ENCODE peak calls at places on chromosomes 16 and 17, in seven cellular contexts. M is CD8-positive, alpha-beta T cell; G is AG04450; A is thoracic aorta; K is CD8-positive, alpha-beta memory T cell; V is GM12865; S is lower lobe of right lung. J is an unnamed sample.

GRCh38 chr17:66665194-66665593 is 169.7 kb upstream of the CACNG5 start:
- DNase-seq in M (no peak), G (no peak), A (no peak), K (no peak), V (no peak), S (no peak), J (no peak)

GRCh38 chr17:48211011-48211410 is 103.4 kb downstream of the SNX11 start:
- DNase-seq in M (no peak), G (no peak), A (no peak), K (no peak), V (no peak), S (no peak), J (no peak)

GRCh38 chr16:88002211-88002610 is 51.0 kb downstream of the BANP start:
- DNase-seq in M (no peak), G (no peak), A (no peak), K (no peak), V (no peak), S (no peak), J (no peak)

GRCh38 chr16:84724619-84725307 is 25.0 kb downstream of the USP10 start:
- DNase-seq in M (no peak), G (no peak), A (no peak), K (no peak), V (peak), S (no peak), J (peak)

GRCh38 chr16:84308120-84308519 is 13.4 kb downstream of the WFDC1 start:
- DNase-seq in M (no peak), G (peak), A (no peak), K (no peak), V (peak), S (peak), J (peak)

GRCh38 chr17:31320231-31320630 is 1.2 kb downstream of the EVI2A start:
- DNase-seq in M (no peak), G (no peak), A (no peak), K (peak), V (peak), S (no peak), J (peak)

GRCh38 chr16:65123846-65124513 is 2.1 kb upstream of the CDH11 start:
- DNase-seq in M (no peak), G (no peak), A (no peak), K (no peak), V (peak), S (no peak), J (no peak)

GRCh38 chr16:368388-369158 is 1.8 kb downstream of the MRPL28 start:
- DNase-seq in M (no peak), G (no peak), A (no peak), K (no peak), V (no peak), S (no peak), J (no peak)

GRCh38 chr17:31391496-31391949 is at the start of gene RAB11FIP4:
- DNase-seq in M (no peak), G (no peak), A (no peak), K (peak), V (no peak), S (no peak), J (no peak)

GRCh38 chr16:53664724-53665345 is 38.8 kb downstream of the RPGRIP1L start:
- DNase-seq in M (no peak), G (peak), A (no peak), K (no peak), V (peak), S (no peak), J (no peak)

GRCh38 chr17:1641065-1641403 is 4.5 kb downstream of the SCARF1 start:
- DNase-seq in M (no peak), G (no peak), A (no peak), K (no peak), V (no peak), S (no peak), J (no peak)

GRCh38 chr17:44915321-44915726 is at the start of gene GFAP:
- DNase-seq in M (no peak), G (no peak), A (no peak), K (no peak), V (no peak), S (peak), J (no peak)

GRCh38 chr17:77011173-77012011 is 129.4 kb upstream of the SEC14L1 start:
- DNase-seq in M (peak), G (no peak), A (no peak), K (peak), V (peak), S (peak), J (no peak)

GRCh38 chr16:52515068-52515671 is 31.8 kb downstream of the TOX3 start:
- DNase-seq in M (no peak), G (no peak), A (no peak), K (no peak), V (no peak), S (no peak), J (no peak)

GRCh38 chr17:47063475-47063874 is 84.4 kb upstream of the RPRML start:
- DNase-seq in M (no peak), G (no peak), A (no peak), K (no peak), V (no peak), S (no peak), J (no peak)

GRCh38 chr17:35554668-35555067 is 6.0 kb downstream of the SLFN14 start:
- DNase-seq in M (no peak), G (no peak), A (no peak), K (no peak), V (peak), S (no peak), J (no peak)

GRCh38 chr17:5668557-5669138 is 84.3 kb upstream of the NLRP1 start:
- DNase-seq in M (no peak), G (no peak), A (no peak), K (no peak), V (no peak), S (no peak), J (no peak)

GRCh38 chr17:8287651-8288335 is 677 bp upstream of the RANGRF start:
- DNase-seq in M (no peak), G (no peak), A (no peak), K (no peak), V (no peak), S (peak), J (no peak)

GRCh38 chr17:19645608-19646250 is 2.8 kb upstream of the ALDH3A2 start:
- DNase-seq in M (peak), G (no peak), A (no peak), K (peak), V (peak), S (peak), J (peak)

GRCh38 chr16:600781-601180 is 10.9 kb downstream of the RAB40C start:
- DNase-seq in M (no peak), G (no peak), A (no peak), K (no peak), V (no peak), S (no peak), J (peak)

GRCh38 chr17:75032896-75033294 is 13.9 kb downstream of the ATP5PD start:
- DNase-seq in M (no peak), G (no peak), A (no peak), K (no peak), V (no peak), S (no peak), J (no peak)

DNA sequence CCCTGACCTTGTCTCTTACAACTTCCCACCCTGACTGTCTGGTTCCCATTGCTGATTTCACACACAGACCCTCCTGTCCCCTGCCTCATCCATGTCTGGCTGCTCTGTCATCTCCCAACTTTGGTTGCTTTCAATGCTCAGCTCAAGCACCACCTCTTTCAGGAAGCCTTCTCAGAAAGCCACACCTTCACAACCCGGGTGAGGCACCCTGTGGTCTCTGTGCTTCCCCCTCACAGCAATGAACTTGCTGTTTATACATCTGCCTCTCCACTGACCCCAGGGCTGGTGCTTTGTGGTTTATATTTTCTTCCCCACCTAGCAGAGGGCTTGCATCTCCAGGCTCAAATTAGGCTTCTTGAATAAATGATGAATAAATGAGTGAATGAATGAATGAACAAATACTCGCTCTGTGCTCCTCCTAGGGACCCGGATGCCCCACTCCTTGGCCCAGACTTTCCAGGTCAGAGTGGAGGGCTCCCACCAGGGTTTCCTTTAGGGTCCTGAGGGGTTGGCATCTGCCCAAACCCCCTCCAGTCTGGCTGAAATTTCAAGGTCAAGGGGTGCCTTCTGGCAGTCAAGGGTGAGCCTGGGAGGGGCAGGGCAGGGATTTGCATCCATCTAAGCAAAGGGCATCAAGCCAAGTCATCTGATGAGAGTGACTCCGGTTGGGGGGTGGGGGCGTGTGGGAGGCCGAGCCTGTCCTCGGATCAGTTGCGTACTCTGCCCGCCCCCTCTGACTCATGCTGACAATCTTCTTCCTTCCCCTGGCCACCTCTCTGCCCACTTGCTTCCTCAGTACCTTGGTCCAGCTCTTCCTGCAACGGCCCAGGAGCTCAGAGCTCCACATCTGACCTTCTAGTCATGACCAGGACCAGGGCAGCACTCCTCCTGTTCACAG is at the start of gene ITGAX:
- DNase-seq in M (peak), G (no peak), A (no peak), K (peak), V (peak), S (peak), J (peak)
- H3K4me3 ChIP-seq in M (no peak), G (no peak), A (peak), K (no peak), V (peak), S (peak), J (no peak)

GRCh38 chr16:11327277-11328171 is 17.7 kb upstream of the RMI2 start:
- DNase-seq in M (no peak), G (no peak), A (no peak), K (no peak), V (peak), S (no peak), J (no peak)

GRCh38 chr16:11329891-11330290 is 15.4 kb upstream of the RMI2 start:
- DNase-seq in M (no peak), G (no peak), A (no peak), K (no peak), V (no peak), S (no peak), J (no peak)

GRCh38 chr16:11329080-11329491 is 16.2 kb upstream of the RMI2 start:
- DNase-seq in M (no peak), G (no peak), A (no peak), K (no peak), V (peak), S (no peak), J (no peak)

GRCh38 chr16:11326737-11327276 is 18.5 kb upstream of the RMI2 start:
- DNase-seq in M (no peak), G (no peak), A (no peak), K (no peak), V (peak), S (no peak), J (no peak)

GRCh38 chr16:11328172-11329079 is 16.8 kb upstream of the RMI2 start:
- DNase-seq in M (peak), G (peak), A (no peak), K (peak), V (peak), S (peak), J (peak)
- H3K4me3 ChIP-seq in M (no peak), G (peak), A (no peak), K (no peak), V (peak), S (no peak), J (no peak)

GRCh38 chr17:7208754-7209460 is 10.7 kb downstream of the DLG4 start:
- DNase-seq in M (no peak), G (no peak), A (no peak), K (no peak), V (no peak), S (no peak), J (no peak)
- H3K4me3 ChIP-seq in M (no peak), G (no peak), A (no peak), K (no peak), V (no peak), S (no peak), J (no peak)

DNA sequence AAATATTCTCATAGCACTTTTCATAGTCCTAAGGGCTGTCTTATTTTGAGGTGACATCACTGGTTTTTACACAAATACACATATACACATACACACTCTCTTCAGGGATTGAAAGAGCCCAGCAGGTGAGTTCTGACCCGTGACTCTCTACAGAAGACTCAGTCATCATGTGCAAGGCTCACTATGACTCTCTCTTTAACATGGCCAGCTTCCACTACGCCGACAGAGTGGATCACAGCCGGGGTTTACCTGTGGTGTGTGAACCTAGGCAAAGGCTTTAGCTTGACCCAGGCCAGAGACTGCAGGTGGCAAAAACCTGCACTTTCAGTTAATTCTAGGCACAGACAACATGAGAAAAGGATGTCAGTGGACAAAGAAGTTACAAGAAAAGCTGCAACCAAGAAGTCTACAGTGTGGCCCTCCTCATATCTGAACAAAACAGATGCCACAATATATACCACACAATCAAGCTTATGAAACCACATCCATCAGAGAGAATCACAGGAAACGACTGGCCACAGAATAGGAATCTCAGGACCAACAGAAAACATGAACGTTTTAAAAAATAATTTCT is 56.5 kb downstream of the CYTH1 start:
- DNase-seq in M (no peak), G (no peak), A (no peak), K (peak), V (peak), S (no peak), J (peak)
- H3K4me3 ChIP-seq in M (peak), G (no peak), A (no peak), K (peak), V (peak), S (no peak), J (peak)

GRCh38 chr17:38606646-38607611 is 1.2 kb upstream of the SRCIN1 start:
- DNase-seq in M (no peak), G (no peak), A (no peak), K (no peak), V (no peak), S (no peak), J (no peak)
- H3K4me3 ChIP-seq in M (peak), G (no peak), A (peak), K (no peak), V (peak), S (peak), J (no peak)

GRCh38 chr16:67593288-67593687 is 31.0 kb downstream of the CTCF start:
- DNase-seq in M (no peak), G (no peak), A (no peak), K (no peak), V (no peak), S (no peak), J (no peak)

GRCh38 chr16:67598527-67598926 is 36.2 kb downstream of the CTCF start:
- DNase-seq in M (no peak), G (peak), A (no peak), K (no peak), V (no peak), S (no peak), J (no peak)

GRCh38 chr16:67594256-67594915 is 32.1 kb downstream of the CTCF start:
- DNase-seq in M (no peak), G (no peak), A (no peak), K (no peak), V (no peak), S (no peak), J (no peak)

GRCh38 chr16:67594956-67595355 is 32.6 kb downstream of the CTCF start:
- DNase-seq in M (no peak), G (no peak), A (no peak), K (no peak), V (no peak), S (no peak), J (no peak)

DNA sequence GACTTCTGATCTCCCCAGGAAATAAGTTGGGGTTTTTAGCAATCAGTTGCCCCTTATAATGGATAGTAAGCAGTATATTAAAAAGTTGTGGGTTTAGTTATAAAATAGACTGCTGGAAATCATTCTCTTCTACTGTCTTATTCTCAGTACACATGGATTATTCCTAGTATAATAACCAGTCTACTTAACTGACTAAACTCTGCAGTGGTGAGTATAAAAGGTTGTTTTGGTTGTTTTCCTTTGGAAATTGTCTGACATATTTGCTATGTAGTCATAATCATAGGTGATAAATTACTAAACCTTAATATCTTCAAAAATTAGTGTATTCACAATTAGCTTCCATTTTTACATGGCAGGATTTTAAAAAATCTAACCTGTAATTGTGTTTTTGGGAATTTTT is 31.4 kb downstream of the CTCF start:
- DNase-seq in M (no peak), G (no peak), A (no peak), K (no peak), V (no peak), S (no peak), J (no peak)
- H3K4me3 ChIP-seq in M (no peak), G (no peak), A (no peak), K (no peak), V (no peak), S (no peak), J (no peak)

J was measured in Jurkat, Clone E6-1.